ENCODE peak calls at places on chromosomes 7 and 10, in eight cellular contexts. L, G, B, D, S, N, U and E are unnamed samples.

GRCh38 chr7:47383064-47383463 is 198.8 kb downstream of the TNS3 start:
- DNase-seq in D (peak; percentile 51), N (no peak), U (no peak), L (peak; percentile 65), B (peak; percentile 69), G (no peak), S (no peak), E (no peak)

GRCh38 chr7:114343949-114344708 is 70.5 kb upstream of the FOXP2 start:
- DNase-seq in L (no peak), N (no peak), B (no peak), S (no peak), G (no peak), U (no peak), D (no peak), E (no peak)

GRCh38 chr10:121036431-121036830 is 185.3 kb downstream of the WDR11 start:
- DNase-seq in L (no peak), N (peak; percentile 62), D (no peak), G (no peak), S (no peak), B (no peak), U (peak; percentile 29), E (no peak)

GRCh38 chr7:4738711-4739527 is 36.5 kb upstream of the AP5Z1 start:
- DNase-seq in B (peak; percentile 75), S (no peak), U (no peak), L (peak; percentile 95), D (no peak), N (peak; percentile 87), G (peak; percentile 59), E (peak; percentile 96)

GRCh38 chr10:72690071-72690755 is 1.7 kb upstream of the MCU start:
- DNase-seq in N (peak; percentile 60), G (no peak), B (peak; percentile 57), U (no peak), L (no peak), D (no peak), S (no peak), E (no peak)

GRCh38 chr10:52739380-52740154 is 33.0 kb downstream of the MBL2 start:
- DNase-seq in L (no peak), B (no peak), S (no peak), D (no peak), G (no peak), U (no peak), N (no peak), E (no peak)

GRCh38 chr7:23594879-23595604 is 2.1 kb upstream of the CCDC126 start:
- DNase-seq in L (no peak), U (peak; percentile 87), S (no peak), B (no peak), D (no peak), G (no peak), N (peak; percentile 79), E (no peak)

GRCh38 chr7:90211391-90212148 is at the start of gene STEAP2:
- DNase-seq in G (peak; percentile 84), D (peak; percentile 48), L (peak; percentile 85), S (no peak), U (peak; percentile 88), B (peak; percentile 98), N (peak; percentile 75), E (peak; percentile 79)

GRCh38 chr10:45001382-45002148 is 842 bp downstream of the ZNF22 start:
- DNase-seq in G (peak; percentile 69), B (peak; percentile 84), D (no peak), L (peak; percentile 69), U (peak; percentile 78), N (peak; percentile 85), S (peak; percentile 25), E (peak; percentile 68)

GRCh38 chr10:110356628-110357245 is 52.0 kb upstream of the SMNDC1 start:
- DNase-seq in N (peak; percentile 86), D (no peak), B (peak; percentile 64), U (peak; percentile 87), S (peak; percentile 18), G (peak; percentile 59), L (peak; percentile 94), E (peak; percentile 76)

GRCh38 chr10:121696854-121697253 is 98.6 kb upstream of the FGFR2 start:
- DNase-seq in S (no peak), D (no peak), N (peak; percentile 31), L (no peak), B (no peak), U (no peak), G (no peak), E (no peak)

GRCh38 chr10:10642741-10643280 is 374.9 kb upstream of the CELF2 start:
- DNase-seq in N (no peak), U (no peak), L (peak; percentile 32), B (no peak), S (no peak), D (no peak), G (peak; percentile 58), E (peak; percentile 40)

GRCh38 chr10:22427890-22428571 is 82.7 kb downstream of the SPAG6 start:
- DNase-seq in L (peak; percentile 90), S (no peak), D (peak; percentile 87), G (no peak), B (peak; percentile 90), U (peak; percentile 90), N (peak; percentile 96), E (peak; percentile 55)

GRCh38 chr10:49534670-49535381 is 4.1 kb downstream of the ERCC6 start:
- DNase-seq in U (peak; percentile 55), S (no peak), G (no peak), D (peak; percentile 39), L (peak; percentile 78), B (peak; percentile 79), N (peak; percentile 56), E (peak; percentile 79)

GRCh38 chr10:69640196-69640980 is 10.3 kb downstream of the FAM241B start:
- DNase-seq in B (peak; percentile 12), S (no peak), L (no peak), U (peak; percentile 80), G (no peak), N (peak; percentile 85), D (no peak), E (no peak)

GRCh38 chr7:76346097-76346496 is 12.7 kb downstream of the YWHAG start:
- DNase-seq in D (no peak), U (no peak), B (no peak), L (no peak), S (no peak), G (no peak), N (no peak), E (no peak)

GRCh38 chr7:42161723-42162122 is 75.3 kb downstream of the GLI3 start:
- DNase-seq in G (no peak), D (no peak), S (no peak), N (peak; percentile 95), U (peak; percentile 90), B (peak; percentile 46), L (no peak), E (no peak)

GRCh38 chr7:132024290-132024689 is 467.9 kb upstream of the PODXL start:
- DNase-seq in B (no peak), G (no peak), D (no peak), L (no peak), U (no peak), N (no peak), S (no peak), E (no peak)

DNA sequence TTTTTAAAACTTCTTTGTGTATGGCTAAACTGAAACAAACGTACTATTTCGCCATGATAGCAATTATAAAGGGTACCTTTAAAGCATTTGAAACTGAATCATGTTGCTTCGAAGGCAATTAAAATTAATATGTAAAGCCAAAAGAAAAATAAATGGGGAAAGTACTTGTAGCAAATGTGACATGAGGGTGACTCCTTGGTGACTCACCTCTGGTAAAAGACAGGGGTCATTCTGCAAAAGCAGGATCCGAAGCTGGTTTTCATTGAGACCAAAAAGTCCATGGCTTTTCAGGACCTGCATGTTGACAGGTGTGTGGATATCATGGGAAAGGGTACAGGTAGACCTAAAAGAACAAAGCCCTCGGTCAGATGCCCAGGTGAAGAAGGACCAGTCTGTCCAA is 1.5 kb downstream of the ZC3HAV1L start:
- DNase-seq in S (no peak), D (no peak), U (peak; percentile 33), N (peak; percentile 50), G (no peak), L (peak; percentile 45), B (peak; percentile 21), E (no peak)
- H3K4me3 ChIP-seq in S (no peak overlapping the region), D (peak overlapping the region; percentile 62), U (peak overlapping the region; percentile 55), N (no peak overlapping the region), G (peak overlapping the region; percentile 54), L (no peak overlapping the region), B (peak overlapping the region; percentile 85), E (peak overlapping the region; percentile 73)

GRCh38 chr7:102927303-102927933 is 14.6 kb downstream of the LRRC17 start:
- DNase-seq in D (no peak), B (no peak), G (no peak), U (peak; percentile 8), N (no peak), S (no peak), L (no peak), E (no peak)
- H3K36me3 ChIP-seq in D (no peaks in the 10 kb centered on the region), B (no peaks in the 10 kb centered on the region), G (no peaks in the 10 kb centered on the region), U (no peaks in the 10 kb centered on the region), N (no peaks in the 10 kb centered on the region), S (no peaks in the 10 kb centered on the region), L (peaks cover 1% of the 10 kb centered on the region), E (peaks cover 12% of the 10 kb centered on the region)

GRCh38 chr7:84191842-84192241 is 2.7 kb downstream of the SEMA3A start:
- DNase-seq in U (no peak), B (no peak), N (peak; percentile 68), G (no peak), S (no peak), L (peak; percentile 54), D (no peak), E (no peak)

GRCh38 chr7:84194484-84195260 is at the start of gene SEMA3A:
- DNase-seq in L (peak; percentile 94), G (peak; percentile 16), D (no peak), S (peak; percentile 1), B (peak; percentile 70), N (peak; percentile 86), U (peak; percentile 93), E (peak; percentile 78)

GRCh38 chr7:84193787-84194186 is 802 bp downstream of the SEMA3A start:
- DNase-seq in B (no peak), N (peak; percentile 50), L (no peak), D (no peak), S (no peak), U (no peak), G (no peak), E (no peak)

GRCh38 chr7:84195295-84196006 is 862 bp upstream of the SEMA3A start:
- DNase-seq in U (no peak), L (no peak), B (no peak), D (no peak), N (peak; percentile 46), S (no peak), G (no peak), E (no peak)

DNA sequence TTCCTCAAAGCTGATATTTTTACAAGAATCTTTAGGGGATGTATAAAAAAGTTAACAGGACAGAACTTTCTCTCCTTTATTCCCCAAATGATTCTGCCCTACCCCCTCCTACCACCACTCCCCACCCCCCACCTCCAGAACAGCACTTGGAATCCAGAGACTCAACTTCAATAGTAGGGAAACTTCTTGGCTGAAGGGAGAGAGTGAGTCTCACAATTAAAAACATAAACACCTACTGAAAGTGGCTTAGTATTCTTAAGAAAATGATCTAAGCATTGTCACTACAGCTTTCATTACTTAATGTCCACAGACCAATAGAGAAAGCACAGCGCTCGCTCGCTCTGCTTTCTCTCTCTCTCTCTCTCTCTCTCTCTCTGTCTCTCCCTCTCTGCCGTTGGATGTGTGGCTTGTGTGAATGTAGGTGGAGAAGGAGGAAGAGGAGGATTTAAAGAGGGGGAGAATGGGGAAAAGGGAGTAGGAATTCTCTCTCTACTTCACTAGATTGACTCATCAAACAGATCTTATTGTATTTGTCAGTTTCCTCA is 1.5 kb upstream of the SEMA3A start:
- DNase-seq in N (peak; percentile 63), L (peak; percentile 77), D (no peak), U (no peak), B (peak; percentile 44), G (no peak), S (no peak), E (no peak)
- H3K4me3 ChIP-seq in N (peak overlapping the region; percentile 15), L (peak overlapping the region; percentile 84), D (peak overlapping the region; percentile 27), U (peak overlapping the region; percentile 27), B (peak overlapping the region; percentile 89), G (no peak overlapping the region), S (no peak overlapping the region), E (peak overlapping the region; percentile 18)

GRCh38 chr10:106626371-106626770 is 538.1 kb downstream of the SORCS1 start:
- DNase-seq in L (no peak), B (no peak), G (no peak), U (peak; percentile 7), S (no peak), N (peak; percentile 51), D (no peak), E (no peak)
- H3K36me3 ChIP-seq in L (no peaks in the 10 kb centered on the region), B (no peaks in the 10 kb centered on the region), G (no peaks in the 10 kb centered on the region), U (no peaks in the 10 kb centered on the region), S (no peaks in the 10 kb centered on the region), N (no peaks in the 10 kb centered on the region), D (no peaks in the 10 kb centered on the region), E (no peaks in the 10 kb centered on the region)